ENCODE peak calls at places on chromosomes 6 and 20, in nine cellular contexts. W is NCI-H1048, N is left cardiac atrium, P is head of caudate nucleus, H is iPS-NIHi11, Q is SW480, B is GDM1, Z is right cardiac atrium, G is GM10248. T is an unnamed sample.

GRCh38 chr6:31734703-31735500 is 1.4 kb downstream of the CLIC1 start:
- DNase-seq in P (no peak), N (peak), W (no peak), Q (peak), G (peak), H (peak), B (peak), Z (peak), T (no peak)

GRCh38 chr6:42407379-42407778 is 44.3 kb downstream of the TRERF1 start:
- DNase-seq in G (no peak), P (no peak), Q (no peak), H (no peak), N (no peak), Z (no peak), B (no peak), W (no peak), T (no peak)

GRCh38 chr6:26141378-26141901 is 54.2 kb downstream of the HFE start:
- DNase-seq in P (peak), Z (no peak), N (no peak), B (no peak), H (no peak), Q (no peak), G (no peak), W (no peak), T (no peak)

GRCh38 chr6:148738939-148739821 is 7.7 kb upstream of the UST start:
- DNase-seq in B (no peak), Q (no peak), G (no peak), H (no peak), Z (no peak), P (no peak), W (no peak), N (no peak), T (no peak)

GRCh38 chr20:22473293-22473692 is 111.1 kb downstream of the FOXA2 start:
- DNase-seq in G (no peak), N (no peak), B (no peak), P (no peak), W (no peak), Q (no peak), Z (no peak), H (no peak), T (no peak)

GRCh38 chr6:5103250-5103649 is 18.1 kb downstream of the PPP1R3G start:
- DNase-seq in G (no peak), H (no peak), N (no peak), Z (no peak), W (no peak), P (no peak), B (no peak), Q (no peak), T (no peak)

GRCh38 chr6:49550413-49551125 is at the start of gene C6orf141:
- DNase-seq in Q (peak), B (no peak), N (peak), H (peak), W (peak), Z (peak), G (peak), P (peak), T (no peak)

GRCh38 chr20:5430670-5431069 is 113.9 kb upstream of the PROKR2 start:
- DNase-seq in N (no peak), B (no peak), P (no peak), W (no peak), Q (no peak), H (peak), Z (no peak), G (no peak), T (no peak)

GRCh38 chr6:161660666-161661571 is 387.1 kb upstream of the AGPAT4 start:
- DNase-seq in P (no peak), N (no peak), Q (no peak), Z (no peak), H (no peak), B (no peak), G (no peak), W (no peak), T (no peak)

GRCh38 chr20:22581437-22582385 is 2.7 kb downstream of the FOXA2 start:
- DNase-seq in Z (no peak), P (no peak), G (no peak), Q (no peak), W (no peak), B (no peak), N (no peak), H (no peak), T (no peak)

GRCh38 chr6:167757291-167757690 is 69.4 kb upstream of the AFDN start:
- DNase-seq in W (no peak), B (no peak), G (no peak), N (no peak), Q (no peak), P (no peak), Z (no peak), H (no peak), T (no peak)

GRCh38 chr6:156597130-156597529 is 180.0 kb upstream of the ARID1B start:
- DNase-seq in Q (no peak), H (peak), G (no peak), W (no peak), P (no peak), N (no peak), B (no peak), Z (no peak), T (no peak)

GRCh38 chr6:74480561-74480960 is 725.3 kb downstream of the COL12A1 start:
- DNase-seq in B (no peak), G (no peak), H (no peak), Q (no peak), P (no peak), W (no peak), N (no peak), Z (no peak), T (no peak)

GRCh38 chr20:23637282-23638221 is at the start of gene CST3:
- DNase-seq in G (peak), P (peak), W (peak), B (peak), N (peak), H (peak), Q (peak), Z (peak), T (peak)

GRCh38 chr6:82976179-82976578 is 89.5 kb downstream of the UBE3D start:
- DNase-seq in G (no peak), Q (no peak), N (no peak), B (no peak), H (no peak), W (no peak), Z (no peak), P (no peak), T (no peak)

GRCh38 chr6:16249971-16250370 is 11.6 kb downstream of the GMPR start:
- DNase-seq in G (no peak), P (no peak), W (peak), B (no peak), N (no peak), Z (no peak), H (no peak), Q (peak), T (no peak)

GRCh38 chr6:154169193-154169847 is 130.3 kb downstream of the OPRM1 start:
- DNase-seq in H (no peak), P (no peak), Z (no peak), Q (no peak), G (no peak), W (no peak), N (no peak), B (peak), T (no peak)

GRCh38 chr6:156955494-156956183 is 178.5 kb downstream of the ARID1B start:
- DNase-seq in N (peak), Z (peak), H (no peak), B (no peak), W (no peak), Q (no peak), P (no peak), G (no peak), T (peak)

GRCh38 chr6:157966597-157966977 is 15.1 kb upstream of the SYNJ2 start:
- DNase-seq in Z (no peak), H (no peak), G (no peak), P (no peak), Q (no peak), N (no peak), B (no peak), W (no peak), T (no peak)

GRCh38 chr20:39103732-39104131 is 141.6 kb downstream of the DHX35 start:
- DNase-seq in P (no peak), Q (peak), H (no peak), B (no peak), N (no peak), G (no peak), W (no peak), Z (no peak), T (no peak)

GRCh38 chr20:22442318-22442717 is 142.1 kb downstream of the FOXA2 start:
- DNase-seq in W (no peak), N (no peak), B (no peak), H (no peak), P (no peak), Q (no peak), Z (no peak), G (no peak), T (no peak)

GRCh38 chr6:150392452-150393220 is 23.8 kb downstream of the IYD start:
- DNase-seq in B (no peak), H (no peak), Z (no peak), Q (no peak), P (no peak), W (no peak), G (no peak), N (no peak), T (no peak)

GRCh38 chr6:1143655-1144054 is 168.2 kb upstream of the FOXQ1 start:
- DNase-seq in Z (no peak), P (no peak), N (no peak), H (no peak), W (no peak), B (no peak), G (no peak), Q (no peak), T (no peak)

GRCh38 chr6:1378224-1379025 is 11.0 kb upstream of the FOXF2 start:
- DNase-seq in W (no peak), B (no peak), Z (no peak), P (no peak), Q (no peak), N (no peak), H (peak), G (peak), T (no peak)

GRCh38 chr6:26016326-26017275 is 54.0 kb downstream of the TRIM38 start:
- DNase-seq in P (no peak), W (no peak), G (no peak), H (no peak), N (peak), Q (no peak), B (no peak), Z (peak), T (no peak)

GRCh38 chr6:114430534-114431124 is 87.8 kb upstream of the HS3ST5 start:
- DNase-seq in Q (peak), W (no peak), Z (no peak), B (no peak), P (no peak), G (no peak), H (no peak), N (no peak), T (no peak)

GRCh38 chr6:15357832-15358231 is 112.0 kb downstream of the JARID2 start:
- DNase-seq in Z (no peak), P (no peak), N (no peak), B (no peak), H (no peak), G (no peak), Q (no peak), W (no peak), T (no peak)

T was measured in psoas muscle.